ENCODE peak calls at places on chromosomes 5 and 9, in seven cellular contexts. H is Peyer's patch, S is body of pancreas, C is tibial nerve, L is lower lobe of right lung, P is colonic mucosa, F is upper lobe of right lung. U is an unnamed sample. For H3K4me1, the result is how much of the 10 kb centered on the place peaks cover.

GRCh38 chr9:70315389-70315788 is 56.6 kb downstream of the SMC5 start:
- DNase-seq in P (no peak), S (no peak), H (no peak), C (no peak), L (no peak), F (no peak), U (peak)

GRCh38 chr5:59312223-59312622 is 581.3 kb downstream of the PDE4D start:
- DNase-seq in F (no peak), L (no peak), P (no peak), H (no peak), S (no peak), C (no peak), U (no peak)

GRCh38 chr5:113678924-113679575 is 165.6 kb downstream of the YTHDC2 start:
- DNase-seq in F (no peak), H (no peak), P (peak), L (no peak), C (peak), S (peak), U (peak)

GRCh38 chr5:68680376-68680775 is 413.4 kb upstream of the SLC30A5 start:
- DNase-seq in P (no peak), H (no peak), F (no peak), L (no peak), S (no peak), C (no peak), U (peak)

GRCh38 chr5:132771559-132771998 is 5.5 kb downstream of the SEPTIN8 start:
- DNase-seq in C (no peak), F (no peak), P (no peak), L (no peak), H (no peak), S (peak), U (peak)

GRCh38 chr5:108260858-108261170 is 121.1 kb downstream of the FBXL17 start:
- DNase-seq in L (no peak), P (no peak), F (no peak), C (no peak), S (no peak), H (no peak), U (no peak)

GRCh38 chr9:128558431-128559310 is 6.3 kb downstream of the SPTAN1 start:
- DNase-seq in L (peak), P (peak), S (peak), F (peak), H (peak), C (peak), U (peak)

GRCh38 chr9:134794726-134795370 is 85.8 kb upstream of the FCN2 start:
- DNase-seq in S (no peak), C (no peak), F (no peak), H (no peak), L (no peak), P (no peak), U (no peak)

GRCh38 chr9:27835286-27835685 is 262.0 kb upstream of the C9orf72 start:
- DNase-seq in C (no peak), H (no peak), F (no peak), L (no peak), S (no peak), P (no peak), U (no peak)

GRCh38 chr5:52801329-52801728 is 13.6 kb downstream of the ITGA1 start:
- DNase-seq in C (no peak), H (no peak), F (no peak), L (no peak), P (no peak), S (no peak), U (peak)

GRCh38 chr9:110638381-110638954 is 30.1 kb upstream of the MUSK start:
- DNase-seq in C (no peak), F (no peak), H (no peak), P (no peak), S (no peak), L (no peak), U (peak)

GRCh38 chr9:96078866-96079505 is 203.5 kb downstream of the ERCC6L2 start:
- DNase-seq in P (no peak), H (no peak), C (no peak), L (no peak), F (no peak), S (no peak), U (no peak)

GRCh38 chr5:84036842-84037241 is 316.2 kb upstream of the HAPLN1 start:
- DNase-seq in L (no peak), S (no peak), C (no peak), H (no peak), F (no peak), P (no peak), U (no peak)

GRCh38 chr5:180084638-180085561 is 13.3 kb upstream of the RNF130 start:
- DNase-seq in H (peak), L (peak), C (no peak), S (peak), P (peak), F (no peak), U (no peak)

GRCh38 chr5:76371955-76372319 is 31.1 kb upstream of the IQGAP2 start:
- DNase-seq in S (peak), F (no peak), L (no peak), P (no peak), C (no peak), H (no peak), U (no peak)

GRCh38 chr9:7298123-7298522 is 501.5 kb downstream of the DMAC1 start:
- DNase-seq in C (no peak), L (no peak), H (no peak), S (no peak), P (no peak), F (no peak), U (no peak)

GRCh38 chr9:129607026-129607397 is 13.9 kb downstream of the C9orf50 start:
- DNase-seq in H (no peak), P (no peak), C (no peak), S (no peak), L (peak), F (no peak), U (no peak)

GRCh38 chr5:119129770-119130169 is 58.9 kb downstream of the DMXL1 start:
- DNase-seq in P (no peak), S (no peak), F (no peak), C (no peak), H (no peak), L (no peak), U (no peak)

GRCh38 chr5:168346417-168346816 is 55.0 kb downstream of the WWC1 start:
- DNase-seq in H (no peak), S (peak), C (no peak), F (no peak), L (no peak), P (peak), U (no peak)

GRCh38 chr9:89522261-89522978 is 24.5 kb upstream of the SEMA4D start:
- DNase-seq in P (peak), H (no peak), C (no peak), F (no peak), L (peak), S (no peak), U (no peak)

GRCh38 chr9:93121316-93122241 is 12.5 kb downstream of the NINJ1 start:
- DNase-seq in P (no peak), C (no peak), S (peak), F (peak), L (peak), H (peak), U (no peak)

GRCh38 chr5:134223406-134224251 is 2.2 kb downstream of the PPP2CA start:
- DNase-seq in F (no peak), C (no peak), P (no peak), S (no peak), L (no peak), H (no peak), U (peak)

GRCh38 chr9:31597977-31598376 is 786.5 kb upstream of the ACO1 start:
- DNase-seq in P (no peak), L (no peak), H (no peak), F (no peak), S (no peak), C (no peak), U (no peak)

GRCh38 chr9:107242073-107243063 is 40.7 kb upstream of the RAD23B start:
- DNase-seq in H (no peak), C (no peak), P (no peak), F (no peak), L (no peak), S (no peak), U (peak)

GRCh38 chr5:66850354-66851075 is 254.3 kb downstream of the MAST4 start:
- DNase-seq in F (no peak), S (no peak), L (no peak), P (no peak), C (no peak), H (no peak), U (peak)

GRCh38 chr9:121285835-121286687 is 18.1 kb downstream of the GSN start:
- DNase-seq in H (peak), P (peak), S (peak), L (peak), C (peak), F (peak), U (peak)

GRCh38 chr9:36739538-36740116 is 166.9 kb downstream of the MELK start:
- DNase-seq in L (no peak), S (no peak), P (no peak), F (no peak), H (no peak), C (no peak), U (peak)

GRCh38 chr5:89087551-89088318 is 204.8 kb upstream of the MEF2C start:
- DNase-seq in F (no peak), L (no peak), P (no peak), C (no peak), S (no peak), H (no peak), U (no peak)

GRCh38 chr5:150043657-150044333 is 42.6 kb downstream of the CSF1R start:
- DNase-seq in P (peak), F (no peak), L (no peak), S (no peak), H (peak), C (no peak), U (peak)

GRCh38 chr9:123864291-123864690 is 65.6 kb downstream of the DENND1A start:
- DNase-seq in F (no peak), P (no peak), C (no peak), S (no peak), L (no peak), H (no peak), U (no peak)

GRCh38 chr9:101376117-101376866 is 8.5 kb downstream of the BAAT start:
- DNase-seq in H (no peak), C (no peak), L (no peak), F (no peak), P (no peak), S (no peak), U (peak)

GRCh38 chr5:78779771-78780616 is 131.4 kb upstream of the LHFPL2 start:
- DNase-seq in C (no peak), S (no peak), P (no peak), L (no peak), F (no peak), H (no peak), U (peak)

GRCh38 chr9:84139296-84140100 is 158.9 kb downstream of the RMI1 start:
- DNase-seq in H (no peak), S (peak), C (peak), F (no peak), P (peak), L (no peak), U (peak)

GRCh38 chr9:131117111-131117761 is 8.2 kb upstream of the NUP214 start:
- DNase-seq in H (no peak), S (no peak), L (no peak), P (no peak), F (peak), C (no peak), U (no peak)

GRCh38 chr9:28031521-28032177 is 458.4 kb upstream of the C9orf72 start:
- DNase-seq in S (no peak), C (no peak), L (no peak), P (no peak), H (no peak), F (no peak), U (no peak)

GRCh38 chr5:174606153-174606552 is 118.2 kb upstream of the MSX2 start:
- DNase-seq in S (no peak), F (no peak), H (no peak), L (no peak), C (no peak), P (no peak), U (no peak)

GRCh38 chr9:33293782-33294181 is 3.5 kb downstream of the NFX1 start:
- DNase-seq in C (no peak), F (no peak), P (no peak), L (no peak), H (no peak), S (no peak), U (no peak)
- H3K4me1 ChIP-seq in C (half or more), F (half or more), P (under half), L (half or more), H (under half), S (half or more), U (under half)

GRCh38 chr5:172868436-172868923 is 34.4 kb downstream of the ERGIC1 start:
- DNase-seq in S (no peak), L (no peak), F (no peak), C (no peak), P (no peak), H (no peak), U (peak)

GRCh38 chr5:172864747-172865146 is 30.7 kb downstream of the ERGIC1 start:
- DNase-seq in S (no peak), H (no peak), C (no peak), P (no peak), L (no peak), F (no peak), U (no peak)

GRCh38 chr5:172866802-172867748 is 33.0 kb downstream of the ERGIC1 start:
- DNase-seq in S (peak), P (no peak), L (no peak), H (no peak), F (no peak), C (no peak), U (no peak)

GRCh38 chr5:172867761-172868435 is 33.8 kb downstream of the ERGIC1 start:
- DNase-seq in P (no peak), L (no peak), H (no peak), C (no peak), F (no peak), S (no peak), U (peak)

GRCh38 chr5:172866378-172866777 is 32.3 kb downstream of the ERGIC1 start:
- DNase-seq in F (no peak), H (no peak), S (no peak), P (no peak), L (no peak), C (no peak), U (no peak)
- H3K4me1 ChIP-seq in F (half or more), H (under half), S (half or more), P (under half), L (half or more), C (half or more), U (half or more)

GRCh38 chr5:172695431-172696054 is 54.5 kb downstream of the NEURL1B start:
- DNase-seq in H (no peak), S (no peak), P (no peak), C (no peak), L (no peak), F (no peak), U (no peak)
- H3K4me1 ChIP-seq in H (under half), S (under half), P (under half), C (under half), L (half or more), F (under half), U (under half)

GRCh38 chr5:62029303-62029702 is 276.7 kb upstream of the KIF2A start:
- DNase-seq in S (no peak), P (no peak), C (no peak), F (no peak), L (no peak), H (no peak), U (peak)
- H3K4me1 ChIP-seq in S (under half), P (under half), C (under half), F (under half), L (under half), H (under half), U (under half)

GRCh38 chr5:177471610-177472356 is 1.7 kb downstream of the DBN1 start:
- DNase-seq in C (peak), L (no peak), P (no peak), S (no peak), F (peak), H (no peak), U (peak)
- H3K4me1 ChIP-seq in C (under half), L (under half), P (under half), S (under half), F (under half), H (under half), U (under half)

GRCh38 chr9:99221623-99222415 is at the start of the genes ALG2 and SEC61B:
- DNase-seq in P (peak), F (peak), H (peak), C (peak), S (peak), L (peak), U (peak)
- H3K4me1 ChIP-seq in P (under half), F (half or more), H (under half), C (under half), S (half or more), L (half or more), U (under half)

GRCh38 chr9:91805031-91805430 is 145.0 kb downstream of the ROR2 start:
- DNase-seq in F (no peak), H (no peak), L (no peak), C (no peak), S (no peak), P (no peak), U (no peak)

GRCh38 chr9:91803143-91803940 is 146.7 kb downstream of the ROR2 start:
- DNase-seq in H (no peak), S (no peak), F (no peak), L (no peak), C (no peak), P (no peak), U (peak)

GRCh38 chr9:91803970-91804752 is 145.9 kb downstream of the ROR2 start:
- DNase-seq in C (no peak), P (no peak), H (no peak), S (no peak), L (no peak), F (no peak), U (peak)

GRCh38 chr9:91800473-91800872 is 149.6 kb downstream of the ROR2 start:
- DNase-seq in P (no peak), C (no peak), S (no peak), H (peak), L (no peak), F (no peak), U (no peak)

GRCh38 chr9:91802391-91802790 is 147.6 kb downstream of the ROR2 start:
- DNase-seq in S (no peak), C (no peak), F (no peak), H (no peak), L (no peak), P (no peak), U (peak)
- H3K4me1 ChIP-seq in S (under half), C (under half), F (under half), H (under half), L (under half), P (under half), U (under half)

DNA sequence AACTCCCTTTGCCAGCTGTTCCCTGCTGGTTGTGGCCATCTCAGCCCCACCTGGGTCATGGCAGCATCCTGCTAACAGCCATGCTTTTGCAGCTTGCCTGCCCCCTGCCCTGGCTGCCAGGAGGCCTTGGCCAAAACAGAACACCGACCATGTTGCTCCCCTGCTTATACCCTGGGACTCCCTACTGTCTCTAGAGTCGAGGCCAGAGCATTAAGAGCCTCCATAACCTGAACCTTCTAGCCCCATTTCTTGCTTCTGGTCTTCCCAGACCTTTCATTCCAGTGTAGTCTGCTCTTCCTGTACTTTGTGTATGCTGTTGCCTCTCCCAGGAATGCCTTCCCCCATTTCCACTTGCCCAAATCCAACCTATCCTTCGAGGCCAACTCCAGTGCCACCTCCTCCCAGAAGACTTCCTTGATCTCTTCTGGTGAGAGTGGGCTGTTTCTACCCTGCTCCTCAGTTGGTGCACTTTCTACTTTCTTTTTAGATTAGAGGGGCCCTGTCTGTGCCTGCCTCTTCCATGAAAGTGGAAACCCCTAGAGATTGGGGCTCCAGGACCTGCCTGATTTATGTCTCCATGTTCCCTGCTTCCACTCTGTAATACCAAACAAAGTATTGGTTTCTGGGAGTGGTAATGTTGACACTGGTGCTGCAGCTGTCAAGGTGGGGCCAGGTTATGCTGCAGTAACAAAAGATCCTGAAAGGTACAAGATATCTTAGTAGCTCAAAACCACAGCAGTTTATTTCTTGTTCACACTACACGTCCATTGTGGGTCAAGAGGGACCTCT is 88.1 kb downstream of the AMBP start:
- DNase-seq in C (no peak), F (no peak), L (no peak), S (peak), H (peak), P (no peak), U (no peak)
- H3K4me1 ChIP-seq in C (under half), F (under half), L (under half), S (under half), H (under half), P (under half), U (under half)